ENCODE peak calls at places on chromosomes 11 and 22, in nine cellular contexts. D is lung; H is activated CD8-positive, alpha-beta memory T cell treated with anti-CD3 and anti-CD28 coated beads, Interleukin-2, amount 50 U/mL, for 4 hours; I is activated naive CD4-positive, alpha-beta T cell treated with anti-CD3 and anti-CD28 coated beads for 36 hours; Y is NCI-H2081; L is activated CD4-positive, alpha-beta memory T cell treated with anti-CD3 and anti-CD28 coated beads, Interleukin-2, amount 10 ng/mL, durations not matched to agents 7 days and 5 days; T is omental fat pad; N is naive B cell; U is HCEC 1CT. F is an unnamed sample.

GRCh38 chr11:70466154-70466553 is 67.8 kb downstream of the CTTN start:
- DNase-seq in D (no peak), H (no peak), I (peak; percentile 16), Y (no peak), L (no peak), T (no peak), N (no peak), U (peak; percentile 5), F (no peak)

GRCh38 chr11:121533556-121534050 is 80.8 kb upstream of the SORL1-AS1 start:
- DNase-seq in D (no peak), H (no peak), I (no peak), Y (peak; percentile 20), L (no peak), T (no peak), N (no peak), U (no peak), F (no peak)

GRCh38 chr11:128938156-128938885 is 4.3 kb downstream of the TP53AIP1 start:
- DNase-seq in D (no peak), H (no peak), I (no peak), Y (no peak), L (no peak), T (no peak), N (no peak), U (no peak), F (no peak)

GRCh38 chr11:130571947-130572584 is 123.6 kb downstream of the ADAMTS15 start:
- DNase-seq in D (no peak), H (no peak), I (no peak), Y (no peak), L (no peak), T (no peak), N (no peak), U (no peak), F (no peak)

GRCh38 chr11:73114110-73114834 is 27.8 kb downstream of the FCHSD2 start:
- DNase-seq in D (no peak), H (no peak), I (no peak), Y (no peak), L (no peak), T (no peak), N (no peak), U (no peak), F (no peak)

GRCh38 chr11:12430912-12431311 is 53.5 kb downstream of the PARVA start:
- DNase-seq in D (peak; percentile 50), H (no peak), I (no peak), Y (no peak), L (no peak), T (peak; percentile 37), N (no peak), U (peak; percentile 88), F (peak; percentile 90)

GRCh38 chr11:117094776-117095175 is 3.5 kb downstream of the SIK3 start:
- DNase-seq in D (no peak), H (no peak), I (no peak), Y (no peak), L (no peak), T (no peak), N (no peak), U (no peak), F (no peak)

GRCh38 chr11:1862588-1863351 is 9.9 kb downstream of the LSP1 start:
- DNase-seq in D (no peak), H (no peak), I (no peak), Y (no peak), L (no peak), T (no peak), N (no peak), U (peak; percentile 40), F (no peak)

GRCh38 chr11:76939219-76939631 is 78.5 kb downstream of the ACER3 start:
- DNase-seq in D (no peak), H (no peak), I (no peak), Y (no peak), L (no peak), T (no peak), N (no peak), U (peak; percentile 34), F (no peak)

GRCh38 chr11:110501428-110501827 is 71.7 kb downstream of the FDX1 start:
- DNase-seq in D (no peak), H (no peak), I (no peak), Y (no peak), L (no peak), T (no peak), N (no peak), U (no peak), F (no peak)

GRCh38 chr22:48112687-48113521 is 1350.5 kb downstream of the TBC1D22A start:
- DNase-seq in D (no peak), H (no peak), I (peak; percentile 23), Y (no peak), L (no peak), T (no peak), N (no peak), U (no peak), F (no peak)

GRCh38 chr22:17728786-17729185 is 45.5 kb downstream of the BID start:
- DNase-seq in D (no peak), H (no peak), I (no peak), Y (no peak), L (no peak), T (no peak), N (no peak), U (no peak), F (no peak)

GRCh38 chr22:30212996-30213441 is 33.5 kb downstream of the LIF start:
- DNase-seq in D (no peak), H (no peak), I (no peak), Y (no peak), L (no peak), T (no peak), N (no peak), U (no peak), F (no peak)

GRCh38 chr11:3824714-3825472 is 15.9 kb downstream of the RHOG start:
- DNase-seq in D (peak; percentile 70), H (peak; percentile 86), I (peak; percentile 90), Y (no peak), L (peak; percentile 82), T (peak; percentile 55), N (peak; percentile 68), U (no peak), F (peak; percentile 71)

GRCh38 chr22:17842386-17842785 is 68.1 kb upstream of the BID start:
- DNase-seq in D (no peak), H (peak; percentile 34), I (peak; percentile 28), Y (no peak), L (peak; percentile 63), T (no peak), N (no peak), U (no peak), F (no peak)

GRCh38 chr22:37640591-37641250 is 1.3 kb downstream of the SH3BP1 start:
- DNase-seq in D (no peak), H (no peak), I (no peak), Y (no peak), L (no peak), T (no peak), N (no peak), U (no peak), F (no peak)

GRCh38 chr22:48334971-48335370 is 1492.7 kb downstream of the BRD1 start:
- DNase-seq in D (no peak), H (no peak), I (no peak), Y (no peak), L (no peak), T (no peak), N (no peak), U (no peak), F (no peak)

GRCh38 chr11:119999220-119999619 is 138.7 kb downstream of the TRIM29 start:
- DNase-seq in D (no peak), H (no peak), I (no peak), Y (no peak), L (no peak), T (no peak), N (no peak), U (no peak), F (no peak)

GRCh38 chr11:22634897-22635629 is 9.4 kb upstream of the FANCF start:
- DNase-seq in D (no peak), H (no peak), I (no peak), Y (peak; percentile 38), L (no peak), T (no peak), N (no peak), U (peak; percentile 55), F (no peak)

GRCh38 chr11:96055706-96056387 is 131.9 kb upstream of the MTMR2 start:
- DNase-seq in D (no peak), H (peak; percentile 52), I (peak; percentile 67), Y (no peak), L (no peak), T (no peak), N (no peak), U (peak; percentile 78), F (no peak)

GRCh38 chr11:107999759-108000455 is 8.8 kb upstream of the CUL5 start:
- DNase-seq in D (no peak), H (peak; percentile 25), I (peak; percentile 42), Y (peak; percentile 50), L (peak; percentile 22), T (no peak), N (no peak), U (peak; percentile 44), F (no peak)

GRCh38 chr11:78860720-78861422 is 286.2 kb upstream of the NARS2 start:
- DNase-seq in D (no peak), H (no peak), I (peak; percentile 18), Y (no peak), L (no peak), T (no peak), N (no peak), U (no peak), F (no peak)

GRCh38 chr11:35868491-35868890 is 75.4 kb upstream of the LDLRAD3 start:
- DNase-seq in D (no peak), H (no peak), I (no peak), Y (no peak), L (no peak), T (no peak), N (no peak), U (no peak), F (no peak)

GRCh38 chr11:46718155-46719019 is 626 bp upstream of the F2 start:
- DNase-seq in D (no peak), H (no peak), I (no peak), Y (peak; percentile 84), L (no peak), T (no peak), N (no peak), U (no peak), F (no peak)

GRCh38 chr22:46297151-46297819 is 615 bp downstream of the GTSE1 start:
- DNase-seq in D (no peak), H (no peak), I (peak; percentile 39), Y (no peak), L (peak; percentile 37), T (no peak), N (no peak), U (peak; percentile 55), F (no peak)

GRCh38 chr22:21669026-21669425 is 3.2 kb downstream of the PPIL2 start:
- DNase-seq in D (no peak), H (no peak), I (no peak), Y (no peak), L (no peak), T (no peak), N (no peak), U (no peak), F (no peak)

GRCh38 chr11:67583319-67584204 is at the start of gene GSTP1:
- DNase-seq in D (peak; percentile 90), H (peak; percentile 82), I (peak; percentile 81), Y (no peak), L (peak; percentile 77), T (peak; percentile 76), N (peak; percentile 66), U (peak; percentile 90), F (peak; percentile 58)

GRCh38 chr11:57597971-57598830 is 716 bp downstream of the SERPING1 start:
- DNase-seq in D (peak; percentile 74), H (no peak), I (no peak), Y (no peak), L (no peak), T (peak; percentile 30), N (no peak), U (peak; percentile 42), F (peak; percentile 42)

GRCh38 chr11:120629407-120629806 is 117.9 kb downstream of the GRIK4 start:
- DNase-seq in D (no peak), H (no peak), I (no peak), Y (no peak), L (no peak), T (no peak), N (no peak), U (no peak), F (no peak)

F was measured in ascending aorta.